ENCODE peak calls at places on chromosomes 4 and X, in eight cellular contexts. Z, V, B, W, Q, E, H and T are unnamed samples.

GRCh38 chrX:71911023-71911730 is 532 bp downstream of the NHSL2 start:
- DNase-seq in Z (no peak), V (no peak), B (peak; percentile 38), W (no peak), Q (no peak), E (peak; percentile 24), H (no peak), T (no peak)

GRCh38 chr4:112170451-112170993 is 25.3 kb downstream of the FAM241A start:
- DNase-seq in Z (peak; percentile 87), V (no peak), B (no peak), W (peak; percentile 89), Q (peak; percentile 36), E (peak; percentile 73), H (no peak), T (no peak)

GRCh38 chr4:4499438-4500123 is 42.3 kb downstream of the STX18 start:
- DNase-seq in Z (no peak), V (no peak), B (no peak), W (no peak), Q (no peak), E (no peak), H (no peak), T (no peak)

GRCh38 chrX:39301041-39301440 is 499.8 kb downstream of the MID1IP1 start:
- DNase-seq in Z (no peak), V (no peak), B (no peak), W (no peak), Q (no peak), E (no peak), H (no peak), T (no peak)

GRCh38 chr4:67122029-67122428 is 423.3 kb downstream of the CENPC start:
- DNase-seq in Z (no peak), V (no peak), B (no peak), W (no peak), Q (no peak), E (peak; percentile 1), H (no peak), T (no peak)

GRCh38 chr4:142881331-142881730 is 35.2 kb upstream of the INPP4B start:
- DNase-seq in Z (no peak), V (no peak), B (no peak), W (no peak), Q (no peak), E (no peak), H (no peak), T (no peak)

GRCh38 chr4:46648088-46648744 is 258.3 kb upstream of the GABRA2 start:
- DNase-seq in Z (no peak), V (peak; percentile 36), B (peak; percentile 63), W (no peak), Q (peak; percentile 20), E (peak; percentile 1), H (no peak), T (no peak)

GRCh38 chr4:168923526-168924194 is 86.4 kb downstream of the CBR4 start:
- DNase-seq in Z (peak; percentile 71), V (peak; percentile 88), B (peak; percentile 80), W (peak; percentile 86), Q (peak; percentile 76), E (peak; percentile 73), H (peak; percentile 56), T (no peak)

GRCh38 chrX:2767631-2768455 is 16.0 kb downstream of the XG start:
- DNase-seq in Z (peak; percentile 19), V (peak; percentile 15), B (no peak), W (peak; percentile 83), Q (peak; percentile 4), E (peak; percentile 39), H (no peak), T (peak; percentile 32)

GRCh38 chr4:158572608-158573007 is 50.9 kb downstream of the RXFP1 start:
- DNase-seq in Z (no peak), V (no peak), B (no peak), W (no peak), Q (no peak), E (no peak), H (no peak), T (no peak)

GRCh38 chr4:6464842-6465588 is 7.4 kb downstream of the PPP2R2C start:
- DNase-seq in Z (no peak), V (no peak), B (no peak), W (no peak), Q (no peak), E (no peak), H (no peak), T (no peak)

GRCh38 chr4:21848001-21848400 is 100.6 kb downstream of the KCNIP4 start:
- DNase-seq in Z (no peak), V (no peak), B (no peak), W (no peak), Q (no peak), E (no peak), H (no peak), T (no peak)

GRCh38 chrX:24231169-24231568 is 81.6 kb downstream of the ZFX start:
- DNase-seq in Z (peak; percentile 94), V (peak; percentile 23), B (peak; percentile 18), W (peak; percentile 84), Q (peak; percentile 37), E (peak; percentile 91), H (no peak), T (peak; percentile 8)

GRCh38 chrX:41457618-41458192 is 10.6 kb downstream of the NYX start:
- DNase-seq in Z (no peak), V (no peak), B (no peak), W (no peak), Q (no peak), E (no peak), H (no peak), T (no peak)
- TF ChIP-seq CTCF in Z (peak; percentile 49), V (no peak), B (peak; percentile 33), W (no peak), Q (no peak), E (no peak), H (no peak), T (no peak)

GRCh38 chr4:186146443-186146842 is 41.9 kb downstream of the FAM149A start:
- DNase-seq in Z (no peak), V (no peak), B (no peak), W (no peak), Q (no peak), E (no peak), H (no peak), T (no peak)

GRCh38 chr4:186149872-186150271 is 41.5 kb upstream of the CYP4V2 start:
- DNase-seq in Z (peak; percentile 21), V (peak; percentile 46), B (peak; percentile 85), W (peak; percentile 80), Q (no peak), E (no peak), H (no peak), T (peak; percentile 72)

GRCh38 chr4:186148335-186148975 is 42.9 kb upstream of the CYP4V2 start:
- DNase-seq in Z (no peak), V (no peak), B (no peak), W (no peak), Q (no peak), E (no peak), H (no peak), T (no peak)

GRCh38 chr4:186144596-186145569 is 40.4 kb downstream of the FAM149A start:
- DNase-seq in Z (peak; percentile 46), V (peak; percentile 53), B (peak; percentile 83), W (peak; percentile 52), Q (no peak), E (peak; percentile 76), H (peak; percentile 57), T (peak; percentile 16)

GRCh38 chr4:186144180-186144579 is 39.7 kb downstream of the FAM149A start:
- DNase-seq in Z (peak; percentile 52), V (peak; percentile 30), B (peak; percentile 66), W (peak; percentile 48), Q (no peak), E (peak; percentile 65), H (no peak), T (no peak)
- TF ChIP-seq CTCF in Z (peak; percentile 48), V (no peak), B (peak; percentile 35), W (peak; percentile 40), Q (no peak), E (peak; percentile 7), H (no peak), T (no peak)

DNA sequence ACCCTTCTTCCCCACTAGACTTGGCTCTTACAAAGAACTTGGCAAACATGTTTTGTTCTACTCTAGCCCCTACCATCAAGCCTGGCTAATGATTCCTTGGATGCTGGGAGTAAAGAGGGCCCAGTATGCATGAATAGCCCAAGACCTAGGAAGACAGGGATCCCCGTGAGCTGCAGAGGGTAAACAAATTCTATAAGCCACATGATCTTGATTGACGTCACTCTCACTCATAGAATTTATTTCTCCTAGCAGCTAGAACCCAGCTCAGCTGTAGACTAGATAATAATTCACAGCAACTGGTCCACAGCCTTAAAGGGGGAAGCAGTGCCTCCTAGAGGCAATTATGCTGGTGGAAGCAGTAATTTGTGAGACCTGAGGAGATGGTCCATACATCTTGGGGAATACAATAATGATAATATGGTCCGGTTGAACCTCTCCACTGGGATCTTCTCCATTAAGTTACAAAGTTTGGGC is 16.1 kb upstream of the USO1 start:
- DNase-seq in Z (no peak), V (peak; percentile 79), B (no peak), W (no peak), Q (no peak), E (no peak), H (no peak), T (no peak)
- TF ChIP-seq CTCF in Z (peak; percentile 45), V (no peak), B (peak; percentile 32), W (peak; percentile 17), Q (peak; percentile 12), E (peak; percentile 40), H (no peak), T (peak; percentile 10)

GRCh38 chr4:127783971-127784519 is 1.9 kb downstream of the HSPA4L start:
- DNase-seq in Z (no peak), V (no peak), B (no peak), W (peak; percentile 6), Q (no peak), E (no peak), H (no peak), T (no peak)

GRCh38 chr4:127781303-127782024 is 658 bp upstream of the HSPA4L start:
- DNase-seq in Z (no peak), V (peak; percentile 46), B (no peak), W (no peak), Q (no peak), E (peak; percentile 55), H (no peak), T (peak; percentile 32)

GRCh38 chr4:127782025-127782274 is 172 bp upstream of the HSPA4L start:
- DNase-seq in Z (peak; percentile 77), V (peak; percentile 87), B (peak; percentile 91), W (peak; percentile 78), Q (peak; percentile 49), E (peak; percentile 78), H (peak; percentile 86), T (peak; percentile 61)

GRCh38 chr4:127783026-127783769 is 1.1 kb downstream of the HSPA4L start:
- DNase-seq in Z (peak; percentile 54), V (peak; percentile 62), B (peak; percentile 44), W (peak; percentile 79), Q (no peak), E (peak; percentile 86), H (peak; percentile 59), T (peak; percentile 46)

DNA sequence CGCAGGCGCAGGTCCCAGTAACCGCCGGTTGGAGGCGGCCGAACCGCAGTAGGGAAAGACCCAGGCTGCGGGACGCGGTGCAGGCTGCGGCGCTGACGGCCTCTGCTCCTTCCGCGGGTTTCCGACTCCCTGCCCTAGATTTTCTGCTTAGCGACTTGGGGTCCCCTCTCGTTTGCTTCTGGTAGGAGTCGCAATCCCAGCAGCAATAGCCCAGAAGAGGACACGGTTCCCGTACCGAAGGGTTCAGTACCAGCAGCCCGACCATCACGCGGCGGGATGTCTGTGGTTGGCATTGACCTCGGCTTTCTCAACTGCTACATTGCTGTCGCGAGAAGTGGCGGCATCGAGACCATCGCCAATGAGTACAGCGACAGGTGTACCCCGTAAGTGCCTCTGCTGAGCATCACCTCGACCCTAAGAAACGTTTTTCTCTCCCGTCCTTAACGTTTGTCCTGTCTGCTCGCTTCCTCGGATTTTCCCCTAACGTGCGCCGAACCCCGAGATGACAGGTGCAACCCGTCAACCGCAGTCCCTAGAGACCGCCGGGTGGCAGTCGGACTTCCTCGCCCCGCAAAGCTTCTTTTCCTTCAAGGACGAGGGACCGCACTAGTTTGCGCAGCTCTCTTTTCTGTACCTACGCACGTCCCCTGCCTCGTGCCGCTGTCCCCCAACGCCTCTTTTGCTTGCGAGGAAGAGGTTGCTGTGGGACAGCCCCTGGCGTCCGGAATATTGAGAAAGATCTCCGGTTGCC is at the start of gene HSPA4L:
- DNase-seq in Z (peak; percentile 44), V (peak; percentile 45), B (peak; percentile 75), W (peak; percentile 59), Q (no peak), E (peak; percentile 36), H (peak; percentile 48), T (peak; percentile 25)
- TF ChIP-seq CTCF in Z (peak; percentile 22), V (no peak), B (peak; percentile 34), W (peak; percentile 26), Q (peak; percentile 31), E (no peak), H (peak; percentile 40), T (peak; percentile 14)